ENCODE peak calls at places on chromosomes 5 and 9, in eight cellular contexts. R is fibroblast of the aortic adventitia, L is mammary epithelial cell, Z is breast epithelium, W is transverse colon, O is stomach, V is foreskin fibroblast, D is testis. A is an unnamed sample.

GRCh38 chr5:74136276-74136675 is 504.3 kb downstream of the ENC1 start:
- DNase-seq in R (no peak), L (no peak), Z (no peak), W (no peak), O (no peak), V (no peak), D (no peak), A (no peak)

GRCh38 chr9:112384690-112385089 is 4.8 kb downstream of the HSDL2 start:
- DNase-seq in R (no peak), L (no peak), Z (no peak), W (no peak), O (no peak), V (no peak), D (no peak), A (no peak)

GRCh38 chr5:138305797-138306196 is 25.8 kb downstream of the CDC25C start:
- DNase-seq in R (no peak), L (peak), Z (peak), W (no peak), O (peak), V (no peak), D (peak), A (no peak)

GRCh38 chr9:127979333-127980055 is 1.3 kb downstream of the EEIG1 start:
- DNase-seq in R (peak), L (peak), Z (no peak), W (peak), O (peak), V (no peak), D (peak), A (no peak)

GRCh38 chr5:120843390-120843980 is 379.4 kb downstream of the PRR16 start:
- DNase-seq in R (no peak), L (no peak), Z (no peak), W (no peak), O (no peak), V (no peak), D (no peak), A (no peak)

GRCh38 chr5:6465831-6466790 is 17.5 kb downstream of the UBE2QL1 start:
- DNase-seq in R (no peak), L (no peak), Z (no peak), W (no peak), O (no peak), V (no peak), D (peak), A (no peak)

GRCh38 chr5:107542428-107542827 is 128.3 kb downstream of the EFNA5 start:
- DNase-seq in R (peak), L (peak), Z (peak), W (peak), O (peak), V (peak), D (peak), A (no peak)

GRCh38 chr9:37028425-37029031 is 5.5 kb downstream of the PAX5 start:
- DNase-seq in R (no peak), L (no peak), Z (no peak), W (no peak), O (no peak), V (no peak), D (no peak), A (no peak)

GRCh38 chr5:51494821-51495220 is 111.6 kb downstream of the ISL1 start:
- DNase-seq in R (no peak), L (no peak), Z (no peak), W (no peak), O (no peak), V (no peak), D (peak), A (no peak)

GRCh38 chr5:67310740-67311139 is 114.1 kb upstream of the CD180 start:
- DNase-seq in R (no peak), L (no peak), Z (no peak), W (no peak), O (no peak), V (no peak), D (no peak), A (no peak)

GRCh38 chr5:107154598-107154997 is 516.1 kb downstream of the EFNA5 start:
- DNase-seq in R (no peak), L (no peak), Z (no peak), W (no peak), O (no peak), V (no peak), D (no peak), A (no peak)

GRCh38 chr5:60959156-60959555 is 14.2 kb downstream of the NDUFAF2 start:
- DNase-seq in R (peak), L (peak), Z (no peak), W (no peak), O (no peak), V (no peak), D (no peak), A (no peak)

GRCh38 chr5:176843673-176844072 is 33.3 kb downstream of the UNC5A start:
- DNase-seq in R (no peak), L (no peak), Z (no peak), W (no peak), O (no peak), V (no peak), D (no peak), A (no peak)

GRCh38 chr9:99253772-99254431 is 31.8 kb downstream of the SEC61B start:
- DNase-seq in R (no peak), L (peak), Z (peak), W (peak), O (no peak), V (no peak), D (no peak), A (no peak)

DNA sequence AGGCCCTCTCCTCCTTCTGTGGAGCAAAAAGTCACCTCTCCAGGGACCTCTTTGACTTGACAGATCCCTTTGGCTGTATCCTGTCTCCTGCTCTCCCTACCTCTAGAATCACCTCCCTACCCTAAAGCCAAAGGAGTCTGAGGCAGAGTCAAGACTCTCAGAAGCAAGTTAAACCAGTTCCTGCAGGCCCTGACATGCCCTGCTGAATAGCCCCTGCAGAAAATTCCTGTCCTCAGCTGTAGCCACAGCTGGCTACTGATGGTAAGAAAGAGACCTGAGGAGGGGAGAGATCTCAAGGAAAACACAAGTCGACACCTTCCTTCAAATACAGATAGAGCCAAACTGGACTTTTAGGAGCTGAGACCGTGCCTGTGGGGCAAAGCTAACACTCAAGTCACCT is 23.7 kb upstream of the UBAP2 start:
- DNase-seq in R (no peak), L (peak), Z (peak), W (peak), O (peak), V (no peak), D (no peak), A (no peak)
- TF ChIP-seq CTCF in R (no peak), L (no peak), Z (no peak), W (no peak), O (no peak), V (no peak), D (no peak), A (no peak)

DNA sequence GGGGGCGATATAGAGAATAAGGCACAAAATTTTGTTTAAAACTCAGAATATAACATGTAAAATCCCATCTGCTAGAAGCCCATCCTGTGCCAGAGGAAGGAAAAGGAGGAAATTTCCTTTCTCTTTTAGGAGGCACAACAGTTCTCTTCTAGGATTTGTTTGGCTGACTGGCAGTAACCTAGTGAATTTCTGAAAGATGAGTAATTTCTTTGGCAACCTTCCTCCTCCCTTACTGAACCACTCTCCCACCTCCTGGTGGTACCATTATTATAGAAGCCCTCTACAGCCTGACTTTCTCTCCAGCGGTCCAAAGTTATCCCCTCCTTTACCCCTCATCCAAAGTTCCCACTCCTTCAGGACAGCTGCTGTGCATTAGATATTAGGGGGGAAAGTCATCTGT is 18.3 kb downstream of the MOCS2 start:
- DNase-seq in R (peak), L (no peak), Z (no peak), W (no peak), O (no peak), V (peak), D (no peak), A (no peak)
- TF ChIP-seq CTCF in R (no peak), L (no peak), Z (no peak), W (no peak), O (no peak), V (no peak), D (no peak), A (no peak)

GRCh38 chr5:113124914-113125313 is 148.3 kb downstream of the DCP2 start:
- DNase-seq in R (peak), L (no peak), Z (no peak), W (no peak), O (no peak), V (no peak), D (no peak), A (no peak)

GRCh38 chr5:113122053-113122452 is 145.5 kb downstream of the DCP2 start:
- DNase-seq in R (peak), L (peak), Z (no peak), W (no peak), O (no peak), V (peak), D (no peak), A (no peak)

GRCh38 chr5:113125371-113125770 is 148.8 kb downstream of the DCP2 start:
- DNase-seq in R (peak), L (no peak), Z (no peak), W (no peak), O (no peak), V (no peak), D (no peak), A (no peak)

GRCh38 chr5:113127021-113127420 is 150.4 kb downstream of the DCP2 start:
- DNase-seq in R (no peak), L (no peak), Z (no peak), W (no peak), O (no peak), V (no peak), D (no peak), A (no peak)

DNA sequence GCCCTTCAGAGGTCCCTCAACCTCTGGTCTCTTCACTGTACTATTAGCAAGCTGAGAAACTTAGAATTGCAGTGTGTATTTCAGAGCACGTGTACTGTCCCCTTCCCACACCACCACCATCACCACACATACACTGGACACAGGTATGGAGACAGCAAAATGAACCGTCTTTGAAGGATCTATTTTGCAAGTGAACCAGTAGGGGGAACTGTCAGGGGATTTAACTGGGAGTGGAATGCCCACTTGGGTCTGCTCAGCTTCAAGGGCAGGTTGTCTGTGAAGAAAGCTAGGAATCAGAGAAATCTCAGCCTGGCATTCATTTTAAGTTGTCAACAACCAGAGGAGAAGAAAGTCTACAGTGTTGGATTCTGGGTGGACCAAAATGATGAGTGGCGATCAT is 147.0 kb downstream of the DCP2 start:
- DNase-seq in R (no peak), L (no peak), Z (no peak), W (no peak), O (no peak), V (no peak), D (no peak), A (no peak)
- TF ChIP-seq CTCF in R (peak), L (peak), Z (no peak), W (no peak), O (no peak), V (peak), D (no peak), A (peak)

DNA sequence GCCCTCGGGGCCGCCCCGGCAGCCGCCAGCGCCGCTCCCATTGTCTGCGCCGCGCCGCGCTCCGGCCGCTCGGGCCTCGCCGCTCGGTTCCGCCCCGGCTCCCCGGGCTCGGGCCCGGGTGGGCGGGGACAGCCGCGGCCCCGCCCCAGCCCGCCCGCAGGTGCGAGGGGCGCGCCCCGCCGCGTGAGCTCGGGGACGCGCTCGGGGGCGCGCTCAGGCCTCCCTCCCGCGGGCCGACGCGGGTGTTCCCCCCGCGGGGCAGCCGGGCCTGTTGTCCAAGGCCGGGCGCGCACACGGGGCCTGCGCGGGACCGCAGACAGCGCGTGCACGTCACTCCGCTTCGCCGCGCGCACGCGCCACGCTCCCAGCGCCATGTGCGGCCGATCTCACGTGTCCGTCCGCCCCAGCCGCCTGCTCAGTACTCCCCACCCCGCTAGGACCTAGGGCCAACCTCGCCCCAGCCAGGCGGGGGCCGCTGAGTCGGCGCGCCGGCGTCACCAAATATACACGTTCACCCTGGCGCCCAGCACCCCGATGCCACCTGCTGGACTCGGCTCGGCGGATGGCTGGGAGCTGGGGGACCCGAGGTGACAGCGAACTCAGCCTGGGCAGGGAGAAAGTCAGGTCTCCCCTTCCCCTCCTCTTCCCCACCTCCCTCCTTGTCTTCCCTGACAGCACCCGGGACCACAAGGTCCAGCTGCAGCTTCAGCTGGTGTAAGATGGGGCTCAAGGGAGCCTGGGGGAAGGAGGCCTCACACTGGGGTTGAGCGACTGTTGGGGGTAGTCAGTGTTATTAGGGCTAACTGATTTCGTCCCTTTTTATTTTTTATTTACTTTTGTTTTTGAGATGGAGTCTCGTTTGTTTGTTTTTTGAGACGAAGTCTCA is 14.3 kb downstream of the GBGT1 start:
- DNase-seq in R (peak), L (peak), Z (peak), W (peak), O (peak), V (peak), D (peak), A (peak)
- TF ChIP-seq CTCF in R (peak), L (peak), Z (peak), W (peak), O (no peak), V (no peak), D (peak), A (no peak)